ENCODE peak calls at places on chromosomes 13 and 19, in eight cellular contexts. H is left lung, Y is colonic mucosa, N is left ventricle myocardium inferior, A is mucosa of descending colon, V is AG09309, P is SJCRH30, X is tibial artery. M is an unnamed sample.

GRCh38 chr13:85166891-85167290 is 632.3 kb downstream of the SLITRK6 start:
- DNase-seq in H (no peak), Y (no peak), N (no peak), A (no peak), V (no peak), P (peak; percentile 3), X (no peak), M (peak; percentile 1)

GRCh38 chr13:32264407-32264806 is 50.8 kb downstream of the ZAR1L start:
- DNase-seq in H (no peak), Y (no peak), N (peak; percentile 79), A (no peak), V (no peak), P (no peak), X (peak; percentile 74), M (no peak)

GRCh38 chr13:84684804-84685203 is 802.5 kb upstream of the SLITRK1 start:
- DNase-seq in H (no peak), Y (no peak), N (no peak), A (no peak), V (no peak), P (peak; percentile 11), X (no peak), M (no peak)

GRCh38 chr19:8241646-8242045 is 32.5 kb downstream of the CERS4 start:
- DNase-seq in H (no peak), Y (no peak), N (no peak), A (no peak), V (no peak), P (no peak), X (no peak), M (no peak)

GRCh38 chr19:4388171-4389063 is 11.9 kb downstream of the SH3GL1 start:
- DNase-seq in H (peak; percentile 68), Y (no peak), N (peak; percentile 35), A (no peak), V (no peak), P (no peak), X (peak; percentile 77), M (no peak)

GRCh38 chr19:5130371-5131030 is 161.6 kb downstream of the KDM4B start:
- DNase-seq in H (no peak), Y (no peak), N (no peak), A (peak; percentile 38), V (no peak), P (no peak), X (no peak), M (no peak)

GRCh38 chr13:23794267-23795161 is 94.7 kb downstream of the MIPEP start:
- DNase-seq in H (no peak), Y (no peak), N (no peak), A (no peak), V (peak; percentile 32), P (peak; percentile 41), X (no peak), M (peak; percentile 20)

GRCh38 chr13:42617262-42617661 is 43.3 kb downstream of the TNFSF11 start:
- DNase-seq in H (no peak), Y (no peak), N (no peak), A (no peak), V (no peak), P (no peak), X (no peak), M (no peak)

GRCh38 chr19:21117041-21117907 is 24.6 kb upstream of the ZNF431 start:
- DNase-seq in H (no peak), Y (no peak), N (no peak), A (no peak), V (no peak), P (no peak), X (no peak), M (no peak)

GRCh38 chr13:109869312-109870237 is 83.2 kb upstream of the IRS2 start:
- DNase-seq in H (peak; percentile 84), Y (peak; percentile 47), N (peak; percentile 81), A (peak; percentile 82), V (peak; percentile 5), P (peak; percentile 89), X (peak; percentile 88), M (no peak)

GRCh38 chr19:33407140-33407551 is 33.6 kb downstream of the CEBPG start:
- DNase-seq in H (peak; percentile 73), Y (no peak), N (no peak), A (no peak), V (no peak), P (no peak), X (no peak), M (no peak)

GRCh38 chr13:38103851-38104250 is 234.3 kb upstream of the TRPC4 start:
- DNase-seq in H (no peak), Y (no peak), N (no peak), A (no peak), V (no peak), P (no peak), X (no peak), M (no peak)

GRCh38 chr13:113928701-113929627 is 44.9 kb downstream of the C13orf46 start:
- DNase-seq in H (no peak), Y (no peak), N (peak; percentile 90), A (no peak), V (peak; percentile 77), P (peak; percentile 19), X (peak; percentile 98), M (peak; percentile 57)

GRCh38 chr19:2032296-2032941 is 16.9 kb upstream of the BTBD2 start:
- DNase-seq in H (peak; percentile 99), Y (peak; percentile 98), N (peak; percentile 95), A (peak; percentile 97), V (no peak), P (peak; percentile 84), X (peak; percentile 99), M (no peak)

GRCh38 chr19:50536662-50537305 is 23.1 kb upstream of the ASPDH start:
- DNase-seq in H (no peak), Y (no peak), N (no peak), A (no peak), V (no peak), P (no peak), X (no peak), M (no peak)

GRCh38 chr13:60143775-60144174 is 20.0 kb downstream of the DIAPH3 start:
- DNase-seq in H (no peak), Y (no peak), N (no peak), A (no peak), V (no peak), P (no peak), X (no peak), M (no peak)

DNA sequence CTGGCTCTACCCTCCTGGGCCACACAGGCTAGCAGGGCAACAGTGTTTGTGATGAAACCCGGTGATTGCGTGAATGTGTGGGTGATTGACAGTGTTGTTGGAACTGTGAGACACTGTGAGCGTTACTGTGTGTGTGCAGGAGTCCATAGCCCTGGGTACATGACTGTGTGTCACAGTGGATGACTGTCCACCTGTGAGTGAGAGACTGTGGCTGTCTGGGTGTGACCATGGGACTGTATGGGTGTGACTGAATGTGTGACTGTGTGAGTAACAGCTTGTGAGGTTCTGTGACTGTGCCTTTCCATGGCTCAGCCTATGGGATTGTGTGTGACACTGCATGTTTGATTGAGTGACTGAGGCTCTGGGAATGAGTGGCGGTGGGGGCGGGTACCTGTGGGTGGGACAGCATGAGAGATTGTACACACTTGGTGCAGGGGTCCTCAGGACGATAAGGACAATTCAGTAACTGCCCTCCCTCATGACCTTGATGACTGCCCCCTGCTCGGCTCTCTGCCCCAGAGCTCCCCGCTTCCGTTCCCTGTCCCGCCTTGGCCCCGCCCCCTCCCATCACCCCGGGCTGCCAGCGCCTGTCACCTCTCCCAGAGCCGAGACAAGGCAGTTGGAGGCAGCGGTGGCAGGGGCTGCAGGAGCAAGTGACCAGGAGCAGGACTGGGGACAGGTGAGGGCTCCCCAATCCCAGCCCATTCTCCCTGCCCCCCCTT is at the start of gene GIPR:
- DNase-seq in H (peak; percentile 89), Y (peak; percentile 85), N (peak; percentile 57), A (peak; percentile 87), V (no peak), P (no peak), X (no peak), M (no peak)
- H3K4me3 ChIP-seq in H (peak within 1 kb of the TSS; percentile 20), Y (peak within 1 kb of the TSS; percentile 42), N (peak within 1 kb of the TSS; percentile 64), A (no peak within 1 kb of the TSS), V (peak within 1 kb of the TSS; percentile 19), P (peak within 1 kb of the TSS; percentile 50), X (no peak within 1 kb of the TSS), M (peak within 1 kb of the TSS; percentile 21)

DNA sequence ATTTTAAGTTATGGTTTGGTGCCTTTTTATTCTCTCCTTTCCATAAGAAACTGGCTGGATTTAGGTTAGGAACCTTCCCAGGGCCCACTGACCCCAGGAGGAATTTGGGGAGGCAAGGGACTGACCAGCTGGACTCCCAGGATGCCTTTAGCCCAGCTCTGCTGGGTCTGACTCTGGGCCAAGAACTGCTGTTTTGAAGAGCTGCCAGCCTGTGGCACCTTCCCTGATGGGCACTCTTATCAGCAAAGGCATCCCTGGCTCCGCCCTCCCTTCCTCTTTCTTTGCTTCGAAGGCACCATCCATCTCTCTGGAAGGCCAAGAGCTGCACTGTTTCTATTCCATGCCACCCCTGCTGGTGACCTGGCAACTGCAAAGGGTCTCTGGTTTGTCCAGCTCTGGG is 174.7 kb downstream of the POU4F1 start:
- DNase-seq in H (no peak), Y (no peak), N (no peak), A (no peak), V (no peak), P (no peak), X (no peak), M (no peak)
- H3K4me3 ChIP-seq in H (no peak overlapping the region), Y (no peak overlapping the region), N (no peak overlapping the region), A (no peak overlapping the region), V (no peak overlapping the region), P (no peak overlapping the region), X (no peak overlapping the region), M (no peak overlapping the region)

DNA sequence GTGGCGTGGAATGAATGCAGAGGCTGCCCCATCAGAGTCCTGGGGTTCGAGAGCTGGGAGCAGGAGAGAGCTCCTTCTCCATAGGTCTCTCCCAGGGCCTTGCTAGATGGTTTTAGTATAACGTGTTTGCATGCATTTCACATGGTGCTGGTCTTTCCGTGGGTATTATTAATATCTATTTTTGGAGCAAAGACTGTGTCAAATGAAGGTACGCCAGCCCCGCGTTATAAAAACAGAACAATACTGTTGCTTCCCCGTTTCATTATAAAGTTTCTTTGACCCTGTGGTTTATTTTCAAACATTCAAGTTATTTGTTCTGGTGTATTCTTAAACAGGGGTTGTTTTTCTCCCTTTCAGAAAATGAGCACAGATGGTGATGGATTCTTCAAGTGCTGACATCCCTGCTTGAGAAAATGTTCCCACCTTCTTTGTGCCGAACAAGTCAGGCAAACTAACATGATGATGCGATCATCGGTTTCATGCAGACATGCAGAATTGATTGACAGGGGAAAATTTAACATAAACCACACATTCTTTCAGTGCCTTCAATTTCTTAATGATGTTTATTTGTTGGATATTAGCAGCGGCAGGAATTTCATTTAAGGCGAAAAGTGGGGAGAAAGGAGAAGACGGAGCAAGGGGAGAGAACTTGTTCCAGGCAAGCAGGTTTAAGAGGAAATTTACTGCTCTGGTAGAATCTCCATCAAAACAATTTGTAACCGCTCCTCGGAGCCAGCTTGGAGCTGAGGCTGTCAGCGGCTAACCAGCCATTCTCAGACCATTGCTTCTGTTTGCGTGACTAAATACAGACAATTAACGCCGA is 62.0 kb upstream of the ZNF536 start:
- DNase-seq in H (no peak), Y (no peak), N (no peak), A (no peak), V (no peak), P (no peak), X (no peak), M (no peak)
- H3K4me3 ChIP-seq in H (no peak overlapping the region), Y (no peak overlapping the region), N (no peak overlapping the region), A (no peak overlapping the region), V (no peak overlapping the region), P (no peak overlapping the region), X (no peak overlapping the region), M (no peak overlapping the region)

DNA sequence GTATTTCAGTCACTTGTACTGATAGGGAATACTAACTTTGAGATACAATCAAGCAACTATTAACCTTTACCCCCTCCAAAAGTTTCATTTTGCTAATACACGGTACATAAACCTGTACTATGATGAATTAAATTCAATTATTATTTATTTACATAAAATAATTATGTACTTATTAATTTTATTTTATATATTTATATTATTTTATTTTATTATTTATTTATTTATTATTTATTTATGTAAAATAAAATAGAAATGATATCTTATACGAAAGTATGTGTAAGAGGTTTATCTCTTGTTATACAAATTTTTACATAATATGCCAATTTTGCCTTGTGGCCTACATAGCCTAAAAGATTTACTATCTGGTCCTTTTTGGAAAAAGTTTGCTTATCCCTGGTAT is 564.3 kb downstream of the SLITRK5 start:
- DNase-seq in H (no peak), Y (no peak), N (no peak), A (no peak), V (no peak), P (no peak), X (no peak), M (no peak)
- H3K4me3 ChIP-seq in H (no peak overlapping the region), Y (no peak overlapping the region), N (no peak overlapping the region), A (no peak overlapping the region), V (no peak overlapping the region), P (no peak overlapping the region), X (no peak overlapping the region), M (no peak overlapping the region)

M was measured in astrocyte of the cerebellum.